ENCODE peak calls at places on chromosomes 13 and 19, in five cellular contexts. Q, A, N, J and E are unnamed samples.

GRCh38 chr19:44951179-44952159 is 3.7 kb upstream of the CLPTM1 start:
- DNase-seq in J (peak), N (peak), Q (peak), A (peak), E (no peak)

GRCh38 chr19:28234637-28235036 is 978.3 kb downstream of the UQCRFS1 start:
- DNase-seq in Q (peak), N (peak), J (no peak), A (no peak), E (no peak)

GRCh38 chr19:15902254-15902653 is 4.4 kb upstream of the CYP4F2 start:
- DNase-seq in A (no peak), N (no peak), J (no peak), Q (no peak), E (no peak)

GRCh38 chr19:33394723-33395560 is 21.4 kb downstream of the CEBPG start:
- DNase-seq in N (no peak), Q (no peak), A (no peak), J (no peak), E (no peak)

GRCh38 chr13:44710576-44710975 is 134.4 kb upstream of the TSC22D1 start:
- DNase-seq in A (no peak), Q (peak), J (peak), N (peak), E (no peak)

GRCh38 chr13:72774019-72774418 is 7.7 kb downstream of the DIS3 start:
- DNase-seq in Q (peak), A (no peak), J (no peak), N (peak), E (no peak)

GRCh38 chr19:10952809-10953208 is 8.0 kb upstream of the SMARCA4 start:
- DNase-seq in Q (no peak), N (no peak), A (no peak), J (no peak), E (no peak)

GRCh38 chr19:38387550-38388309 is at the start of gene GGN:
- DNase-seq in N (peak), J (peak), Q (peak), A (peak), E (peak)

GRCh38 chr13:103883152-103883551 is 816.9 kb upstream of the SLC10A2 start:
- DNase-seq in J (no peak), A (peak), Q (peak), N (peak), E (peak)

GRCh38 chr19:29927944-29928669 is 13.9 kb upstream of the URI1 start:
- DNase-seq in N (no peak), J (no peak), Q (no peak), A (no peak), E (no peak)

GRCh38 chr19:19154768-19155494 is 15.1 kb downstream of the MEF2B start:
- DNase-seq in N (no peak), A (no peak), Q (no peak), J (no peak), E (no peak)
- H3K4me3 ChIP-seq in N (no peak), A (no peak), Q (no peak), J (no peak), E (no peak)

GRCh38 chr19:55677572-55678028 is 2.6 kb downstream of the EPN1 start:
- DNase-seq in A (peak), Q (peak), N (no peak), J (no peak), E (no peak)
- H3K4me3 ChIP-seq in A (peak), Q (no peak), N (no peak), J (no peak), E (peak)

GRCh38 chr19:6480843-6481415 is 658 bp downstream of the DENND1C start:
- DNase-seq in N (no peak), Q (no peak), A (no peak), J (no peak), E (no peak)
- H3K4me3 ChIP-seq in N (no peak), Q (no peak), A (no peak), J (peak), E (peak)

DNA sequence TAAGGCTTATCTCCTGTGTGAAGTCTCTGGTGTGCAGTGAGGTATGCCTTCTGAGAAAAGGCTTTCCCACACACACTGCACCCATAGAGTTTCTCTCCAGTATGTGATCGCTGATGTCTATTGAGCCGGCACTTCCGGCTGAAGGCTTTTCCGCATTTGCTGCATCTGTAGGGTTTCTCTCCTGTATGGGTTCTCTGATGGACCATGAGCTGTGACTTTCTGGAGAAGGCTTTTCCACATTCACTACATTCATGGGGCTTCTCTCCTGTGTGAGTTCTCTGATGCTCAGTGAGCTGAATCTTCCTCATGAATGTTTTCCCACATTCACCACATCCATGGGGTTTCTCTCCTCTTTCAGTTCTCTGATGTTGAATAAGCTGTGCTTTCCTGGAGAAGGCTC is 14.7 kb downstream of the ZNF577 start:
- DNase-seq in N (no peak), J (no peak), Q (no peak), A (no peak), E (no peak)
- H3K4me3 ChIP-seq in N (no peak), J (peak), Q (no peak), A (no peak), E (no peak)

GRCh38 chr13:60163525-60164471 is at the start of gene DIAPH3:
- DNase-seq in Q (peak), A (peak), J (peak), N (peak), E (peak)

GRCh38 chr13:60164490-60164889 is 762 bp upstream of the DIAPH3 start:
- DNase-seq in Q (peak), A (no peak), J (no peak), N (no peak), E (no peak)

GRCh38 chr13:60165391-60166099 is 1.8 kb upstream of the DIAPH3 start:
- DNase-seq in J (no peak), Q (no peak), N (no peak), A (no peak), E (no peak)

GRCh38 chr13:60158321-60158801 is 5.4 kb downstream of the DIAPH3 start:
- DNase-seq in Q (no peak), N (no peak), A (no peak), J (no peak), E (no peak)

DNA sequence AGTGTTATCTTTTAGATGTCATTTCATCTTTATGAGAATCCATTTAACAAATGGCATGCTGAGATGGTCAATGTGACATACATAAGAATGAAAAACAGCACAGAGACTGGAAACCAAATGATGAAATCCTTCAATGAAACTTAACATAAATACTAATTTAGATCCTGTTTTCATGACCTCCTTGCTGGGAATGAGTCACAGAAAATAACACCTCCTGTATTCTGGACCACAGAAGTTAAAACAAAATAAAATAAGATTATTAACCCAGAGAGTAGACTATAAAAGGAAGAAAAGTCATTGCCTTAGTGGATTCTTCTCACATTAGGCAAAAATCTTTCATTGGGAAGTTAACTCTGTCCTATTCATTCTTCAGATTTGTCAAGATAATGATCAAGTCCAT is 1.6 kb downstream of the DIAPH3 start:
- DNase-seq in A (no peak), J (no peak), N (no peak), Q (peak), E (no peak)
- H3K4me3 ChIP-seq in A (no peak), J (no peak), N (no peak), Q (no peak), E (no peak)

GRCh38 chr19:3135961-3136683 is at the start of gene GNA15:
- DNase-seq in A (no peak), Q (no peak), J (peak), N (no peak), E (peak)
- H3K4me3 ChIP-seq in A (no peak), Q (no peak), J (no peak), N (no peak), E (peak)